ENCODE peak calls at places on chromosomes 13 and 19, in six cellular contexts. V is A549, U is tibial nerve, K is prostate gland, T is transverse colon, C is HCT116. P is an unnamed sample.

GRCh38 chr13:74077847-74078246 is 56.4 kb downstream of the KLF12 start:
- DNase-seq in C (no peak), U (no peak), V (no peak), T (no peak), K (no peak), P (no peak)

GRCh38 chr13:93283255-93283654 is 56.6 kb downstream of the GPC6 start:
- DNase-seq in T (no peak), V (no peak), C (no peak), K (no peak), U (no peak), P (no peak)

GRCh38 chr13:40933508-40933907 is 85.6 kb downstream of the ELF1 start:
- DNase-seq in U (no peak), C (no peak), T (no peak), K (no peak), V (no peak), P (no peak)

GRCh38 chr19:13884726-13885591 is 8.0 kb downstream of the NANOS3 start:
- DNase-seq in C (no peak), U (peak), V (no peak), T (peak), K (peak), P (no peak)

GRCh38 chr13:85170372-85170771 is 628.8 kb downstream of the SLITRK6 start:
- DNase-seq in T (no peak), U (no peak), C (no peak), K (no peak), V (no peak), P (no peak)

GRCh38 chr13:80093888-80094287 is 247.0 kb downstream of the SPRY2 start:
- DNase-seq in K (no peak), C (no peak), U (no peak), V (no peak), T (no peak), P (no peak)

GRCh38 chr19:35775298-35776101 is at the start of gene ARHGAP33:
- DNase-seq in C (peak), U (peak), K (peak), V (peak), T (peak), P (peak)

GRCh38 chr19:8811315-8812172 is 20.6 kb downstream of the ZNF558 start:
- DNase-seq in U (no peak), V (peak), K (no peak), C (no peak), T (no peak), P (no peak)

GRCh38 chr13:110390572-110390971 is 83.5 kb downstream of the COL4A2 start:
- DNase-seq in K (no peak), T (no peak), C (no peak), V (no peak), U (no peak), P (no peak)

GRCh38 chr19:16899566-16900075 is 10.8 kb downstream of the F2RL3 start:
- DNase-seq in T (peak), V (peak), U (no peak), K (no peak), C (peak), P (no peak)

GRCh38 chr13:23202383-23202782 is 21.6 kb downstream of the SGCG start:
- DNase-seq in C (no peak), V (no peak), T (no peak), K (no peak), U (no peak), P (no peak)

GRCh38 chr19:40460185-40460584 is 5.4 kb downstream of the BLVRB start:
- DNase-seq in C (no peak), K (no peak), V (no peak), T (no peak), U (no peak), P (no peak)

GRCh38 chr19:40464059-40465024 is 1.2 kb downstream of the BLVRB start:
- DNase-seq in V (peak), K (peak), C (peak), T (peak), U (peak), P (peak)

GRCh38 chr19:40465025-40465780 is at the start of gene BLVRB:
- DNase-seq in V (peak), T (peak), C (no peak), U (no peak), K (no peak), P (no peak)

GRCh38 chr19:40458597-40458974 is 7.0 kb downstream of the BLVRB start:
- DNase-seq in T (no peak), K (no peak), V (no peak), U (no peak), C (no peak), P (no peak)

GRCh38 chr19:40461669-40462221 is 3.8 kb downstream of the BLVRB start:
- DNase-seq in T (peak), V (peak), K (peak), U (no peak), C (no peak), P (no peak)
- H3K27ac ChIP-seq in T (peak), V (no peak), K (peak), U (no peak), C (no peak), P (no peak)

GRCh38 chr19:41309225-41310030 is 544 bp upstream of the CCDC97 start:
- DNase-seq in C (no peak), K (no peak), V (no peak), U (no peak), T (no peak), P (no peak)
- TF ChIP-seq POLR2A in C (no peak), K (no peak), V (no peak), U (no peak), T (no peak), P (no peak)

GRCh38 chr13:31891472-31891871 is 140.1 kb upstream of the FRY start:
- DNase-seq in K (no peak), T (no peak), U (no peak), V (no peak), C (no peak), P (no peak)

GRCh38 chr13:31890946-31891345 is 140.6 kb upstream of the FRY start:
- DNase-seq in C (no peak), T (no peak), U (no peak), V (no peak), K (no peak), P (peak)

GRCh38 chr13:31885994-31886393 is 145.6 kb upstream of the FRY start:
- DNase-seq in U (no peak), C (no peak), V (no peak), K (no peak), T (no peak), P (peak)

GRCh38 chr13:31884556-31884955 is 145.2 kb downstream of the RXFP2 start:
- DNase-seq in K (no peak), U (no peak), T (no peak), V (no peak), C (no peak), P (no peak)

DNA sequence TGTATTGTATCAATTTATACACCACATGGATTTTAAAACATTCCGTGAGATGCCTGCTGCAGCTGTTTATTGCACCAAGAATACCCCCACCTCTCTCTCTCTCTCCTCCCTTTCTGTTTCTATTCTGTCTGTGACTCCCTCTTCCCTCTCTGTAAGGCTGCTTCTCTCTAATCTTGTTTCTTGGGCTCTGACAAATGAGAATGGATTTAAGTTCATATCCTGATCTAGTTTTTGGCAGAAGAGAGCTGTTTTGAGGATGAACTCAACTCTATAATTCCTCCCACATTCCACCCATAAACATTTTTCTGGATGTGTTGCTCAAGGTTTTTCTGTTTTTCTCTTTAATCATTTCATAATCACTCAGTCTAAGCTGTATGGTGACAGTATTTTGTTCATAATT is 144.3 kb upstream of the FRY start:
- DNase-seq in T (no peak), K (no peak), C (no peak), V (no peak), U (no peak), P (no peak)
- H3K27ac ChIP-seq in T (no peak), K (no peak), C (no peak), V (no peak), U (no peak), P (peak)

GRCh38 chr19:44845612-44846454 is at the start of gene NECTIN2:
- DNase-seq in K (peak), T (peak), C (peak), V (peak), U (peak), P (peak)

GRCh38 chr19:44848805-44849457 is 2.8 kb downstream of the NECTIN2 start:
- DNase-seq in U (no peak), V (no peak), C (no peak), K (no peak), T (no peak), P (no peak)

GRCh38 chr19:44848036-44848804 is 2.1 kb downstream of the NECTIN2 start:
- DNase-seq in U (no peak), T (no peak), V (no peak), K (peak), C (no peak), P (peak)

GRCh38 chr19:44846455-44847143 is 502 bp downstream of the NECTIN2 start:
- DNase-seq in U (no peak), V (no peak), K (peak), T (peak), C (no peak), P (peak)

GRCh38 chr19:44847144-44848035 is 1.3 kb downstream of the NECTIN2 start:
- DNase-seq in V (peak), C (peak), K (peak), U (peak), T (peak), P (peak)
- TF ChIP-seq POLR2A in V (peak), C (no peak), K (peak), U (peak), T (peak), P (peak)